ENCODE peak calls at places on chromosomes 13 and 19, in nine cellular contexts. D is stomach, S is A549, R is endothelial cell of umbilical vein, A is K562, J is heart left ventricle, C is tibial nerve, X is transverse colon, Q is esophagus squamous epithelium. M is an unnamed sample.

GRCh38 chr19:5805465-5806132 is 732 bp downstream of the NRTN start:
- DNase-seq in S (peak), D (peak), R (peak), C (no peak), X (peak), Q (no peak), A (peak), J (peak), M (no peak)

GRCh38 chr13:101429733-101430132 is 13.4 kb upstream of the NALCN start:
- DNase-seq in Q (no peak), J (no peak), X (no peak), C (no peak), R (no peak), S (no peak), A (no peak), D (no peak), M (no peak)

GRCh38 chr13:29428310-29428991 is 167.0 kb downstream of the SLC7A1 start:
- DNase-seq in D (no peak), X (no peak), J (peak), R (no peak), S (no peak), Q (no peak), A (no peak), C (no peak), M (peak)

GRCh38 chr13:101049166-101049850 is 367.0 kb downstream of the NALCN start:
- DNase-seq in X (no peak), C (no peak), J (no peak), A (no peak), R (no peak), Q (no peak), D (no peak), S (no peak), M (no peak)

GRCh38 chr13:28529836-28530235 is 34.9 kb upstream of the FLT1 start:
- DNase-seq in Q (no peak), X (no peak), R (no peak), A (no peak), S (no peak), J (no peak), C (no peak), D (no peak), M (no peak)

GRCh38 chr13:21076265-21076653 is 14.9 kb upstream of the LATS2 start:
- DNase-seq in Q (no peak), X (no peak), R (no peak), A (no peak), J (no peak), D (no peak), S (no peak), C (no peak), M (no peak)

GRCh38 chr13:51235186-51235585 is 13.0 kb downstream of the FAM124A start:
- DNase-seq in Q (no peak), A (no peak), D (no peak), R (peak), S (no peak), X (no peak), C (no peak), J (no peak), M (no peak)

GRCh38 chr13:98752111-98752941 is at the start of gene SLC15A1:
- DNase-seq in D (no peak), S (no peak), Q (no peak), R (peak), J (no peak), A (no peak), C (no peak), X (peak), M (no peak)

GRCh38 chr13:82480415-82480814 is 1401.9 kb downstream of the SLITRK1 start:
- DNase-seq in J (no peak), D (no peak), A (no peak), S (no peak), Q (no peak), X (no peak), R (no peak), C (no peak), M (no peak)

GRCh38 chr19:52716578-52716977 is 18.3 kb downstream of the ZNF611 start:
- DNase-seq in S (no peak), D (no peak), X (no peak), A (no peak), C (no peak), R (no peak), Q (no peak), J (no peak), M (no peak)

GRCh38 chr13:80361883-80362327 is 21.0 kb upstream of the SPRY2 start:
- DNase-seq in X (no peak), S (peak), R (peak), D (no peak), J (no peak), Q (no peak), A (peak), C (no peak), M (no peak)

GRCh38 chr19:51417107-51417806 is at the start of gene SIGLEC10:
- DNase-seq in R (no peak), J (peak), A (peak), C (no peak), X (peak), S (no peak), D (peak), Q (peak), M (no peak)

GRCh38 chr19:47284324-47284899 is 9.7 kb downstream of the INAFM1 start:
- DNase-seq in C (no peak), A (peak), J (no peak), Q (no peak), X (no peak), R (peak), S (peak), D (no peak), M (no peak)

GRCh38 chr19:45973564-45974338 is at the start of gene NOVA2:
- DNase-seq in A (peak), D (peak), X (peak), R (peak), C (no peak), Q (no peak), S (peak), J (peak), M (peak)

DNA sequence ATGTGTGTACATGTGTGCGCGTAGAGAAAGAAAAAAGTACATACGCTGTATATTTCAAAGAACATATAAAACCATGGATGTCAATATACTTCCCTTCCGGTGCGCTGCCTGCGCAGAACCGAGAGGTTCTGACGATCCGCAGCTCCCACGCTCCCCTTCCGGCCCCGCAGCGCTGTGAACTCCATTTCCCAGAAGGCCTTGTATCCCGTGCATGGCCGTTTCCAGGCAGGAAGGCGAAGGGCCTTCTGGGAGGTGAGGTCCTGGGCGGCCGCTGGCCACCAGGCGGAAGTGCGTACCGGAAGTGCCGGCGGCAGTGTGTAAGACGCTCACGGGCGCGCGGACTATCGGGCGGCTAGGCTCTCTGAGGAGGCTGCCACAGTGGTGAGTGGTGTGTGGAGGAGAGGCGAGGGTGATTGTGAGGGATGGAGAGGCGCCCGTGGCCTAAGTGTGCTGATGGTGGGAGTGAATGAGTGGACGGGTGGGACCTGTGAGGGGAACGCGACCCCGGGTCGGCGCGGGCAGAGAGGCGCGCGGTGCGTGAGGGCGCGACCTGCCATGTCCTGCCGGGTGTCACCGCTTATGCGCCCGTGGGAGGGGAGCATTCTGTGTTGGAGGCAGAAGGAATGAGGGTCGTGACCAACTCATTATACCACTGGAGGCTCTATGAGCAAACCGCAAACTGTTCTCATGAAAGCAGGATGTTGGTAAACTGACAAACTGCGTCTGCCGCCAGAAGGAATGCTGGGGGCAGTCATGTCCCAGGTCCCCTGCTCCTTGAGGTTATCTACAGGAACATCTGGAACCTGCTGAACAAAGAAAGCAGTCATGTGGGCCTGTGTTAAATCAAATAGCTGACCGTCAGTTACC is at the start of gene ERVK3-1:
- DNase-seq in C (peak), R (peak), S (peak), Q (peak), D (peak), A (peak), J (peak), X (peak), M (peak)
- TF ChIP-seq CTCF in C (peak), R (no peak), S (no peak), Q (peak), D (peak), A (no peak), J (peak), X (peak), M (peak)

GRCh38 chr19:8000298-8001038 is 5.0 kb downstream of the ELAVL1 start:
- DNase-seq in D (no peak), A (no peak), Q (no peak), R (no peak), J (no peak), X (no peak), C (no peak), S (no peak), M (no peak)

GRCh38 chr19:8004723-8005513 is 523 bp downstream of the ELAVL1 start:
- DNase-seq in A (peak), R (peak), X (no peak), J (no peak), C (no peak), D (no peak), Q (no peak), S (no peak), M (no peak)

GRCh38 chr19:8001651-8001994 is 3.8 kb downstream of the ELAVL1 start:
- DNase-seq in S (no peak), A (no peak), J (no peak), X (no peak), Q (no peak), C (no peak), R (no peak), D (no peak), M (no peak)

GRCh38 chr19:8004001-8004400 is 1.4 kb downstream of the ELAVL1 start:
- DNase-seq in X (no peak), C (no peak), D (no peak), Q (no peak), S (no peak), R (no peak), J (no peak), A (no peak), M (no peak)

DNA sequence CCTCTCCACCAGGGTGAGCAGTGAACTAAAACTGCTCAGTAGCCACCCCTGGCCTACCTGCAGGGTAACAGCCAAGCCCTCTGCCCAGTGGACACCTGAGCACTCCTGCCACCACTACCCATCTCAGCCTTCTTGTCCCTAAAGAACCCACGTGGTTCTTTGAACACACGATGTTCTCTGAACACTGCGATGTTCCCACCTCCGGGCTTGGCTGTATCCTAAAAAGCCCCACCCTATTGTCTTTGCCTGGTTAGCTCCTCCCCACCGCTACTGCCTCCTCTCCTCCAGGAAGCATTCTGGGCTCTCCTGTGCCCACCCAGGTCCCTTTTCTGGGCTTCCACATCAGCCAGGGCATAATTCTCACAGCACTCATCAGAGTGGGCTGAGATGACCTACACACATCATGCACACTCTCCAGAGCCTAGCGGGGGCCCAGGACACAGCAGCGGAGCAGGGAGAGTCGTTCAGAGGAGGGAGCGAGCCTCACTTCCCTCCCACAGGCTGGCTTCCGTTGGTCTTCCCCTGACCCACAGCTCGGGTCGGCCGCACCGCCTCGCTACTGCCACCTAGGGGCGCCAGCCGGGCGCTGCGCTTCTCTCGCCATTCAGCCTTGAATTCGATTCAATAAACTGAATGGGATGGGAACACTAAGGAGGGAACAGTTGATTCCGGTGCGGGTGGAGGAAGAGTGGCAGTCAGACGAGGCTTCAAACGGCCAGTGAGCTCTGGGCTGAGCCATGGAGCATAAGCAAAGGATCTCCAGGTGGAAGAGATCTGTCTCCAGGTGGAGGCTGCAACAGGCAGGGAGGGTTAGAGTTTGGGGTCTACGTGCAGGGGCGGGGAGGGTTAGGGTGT is 3.2 kb downstream of the ELAVL1 start:
- DNase-seq in S (peak), C (peak), X (peak), D (peak), J (peak), A (peak), Q (peak), R (peak), M (peak)
- H3K27ac ChIP-seq in S (peak), C (peak), X (peak), D (peak), J (peak), A (peak), Q (peak), R (no peak), M (peak)

GRCh38 chr19:42244452-42245220 is 2.2 kb upstream of the GSK3A start:
- DNase-seq in R (peak), X (peak), J (peak), S (peak), C (peak), Q (peak), D (peak), A (peak), M (peak)
- TF ChIP-seq POLR2A in R (no peak), X (peak), J (peak), S (peak), C (peak), Q (peak), D (no peak), A (peak), M (no peak)

GRCh38 chr19:43619262-43620060 is at the start of gene ZNF428:
- DNase-seq in X (peak), C (peak), A (peak), R (peak), S (peak), D (peak), Q (peak), J (peak), M (peak)
- TF ChIP-seq CTCF in X (no peak), C (no peak), A (no peak), R (no peak), S (no peak), D (no peak), Q (no peak), J (peak), M (peak)

GRCh38 chr13:109655611-109656010 is 130.8 kb downstream of the IRS2 start:
- DNase-seq in J (no peak), D (no peak), C (no peak), Q (no peak), A (no peak), S (no peak), R (no peak), X (no peak), M (no peak)
- H3K27ac ChIP-seq in J (no peak), D (peak), C (peak), Q (no peak), A (no peak), S (no peak), R (no peak), X (peak), M (no peak)

DNA sequence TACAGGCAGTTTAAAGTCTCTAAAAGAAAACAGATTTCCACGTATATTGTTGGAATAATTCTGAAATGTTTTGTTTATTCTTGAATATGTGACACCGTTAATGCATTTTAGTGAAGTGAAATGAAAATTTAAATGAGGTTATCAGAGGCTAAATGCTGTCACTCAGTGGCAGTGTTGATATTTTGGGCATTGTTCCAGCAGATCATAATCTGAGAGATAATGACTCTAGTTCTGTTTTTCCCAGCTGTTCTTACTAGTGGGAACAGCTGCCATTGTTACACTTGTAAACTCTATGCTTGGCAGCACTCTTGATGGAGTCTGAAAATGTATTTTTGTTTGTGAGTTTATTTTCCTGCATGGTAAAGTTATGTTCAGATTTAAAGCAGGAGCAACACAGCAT is 365.7 kb upstream of the SLC10A2 start:
- DNase-seq in S (no peak), Q (no peak), R (no peak), D (no peak), X (no peak), A (no peak), J (no peak), C (no peak), M (no peak)
- TF ChIP-seq POLR2A in S (no peak), Q (no peak), R (no peak), D (no peak), X (no peak), A (no peak), J (no peak), C (no peak), M (no peak)

GRCh38 chr13:84439108-84439507 is 556.8 kb upstream of the SLITRK1 start:
- DNase-seq in S (no peak), C (no peak), Q (no peak), A (no peak), D (no peak), X (no peak), J (no peak), R (no peak), M (no peak)
- TF ChIP-seq CTCF in S (no peak), C (no peak), Q (no peak), A (no peak), D (no peak), X (no peak), J (no peak), R (no peak), M (no peak)

GRCh38 chr19:2150794-2151338 is 500 bp downstream of the AP3D1 start:
- DNase-seq in C (no peak), X (peak), R (peak), S (no peak), Q (no peak), D (no peak), J (no peak), A (no peak), M (no peak)

GRCh38 chr19:2148482-2149135 is 2.8 kb downstream of the AP3D1 start:
- DNase-seq in X (no peak), J (no peak), Q (no peak), S (no peak), C (no peak), R (no peak), A (no peak), D (no peak), M (no peak)

GRCh38 chr19:2151339-2152229 is at the start of gene AP3D1:
- DNase-seq in C (peak), Q (peak), S (peak), X (peak), J (peak), R (peak), D (peak), A (peak), M (peak)

GRCh38 chr19:2145831-2146241 is 5.5 kb downstream of the AP3D1 start:
- DNase-seq in S (no peak), R (no peak), C (no peak), D (no peak), J (no peak), X (no peak), Q (no peak), A (no peak), M (no peak)

DNA sequence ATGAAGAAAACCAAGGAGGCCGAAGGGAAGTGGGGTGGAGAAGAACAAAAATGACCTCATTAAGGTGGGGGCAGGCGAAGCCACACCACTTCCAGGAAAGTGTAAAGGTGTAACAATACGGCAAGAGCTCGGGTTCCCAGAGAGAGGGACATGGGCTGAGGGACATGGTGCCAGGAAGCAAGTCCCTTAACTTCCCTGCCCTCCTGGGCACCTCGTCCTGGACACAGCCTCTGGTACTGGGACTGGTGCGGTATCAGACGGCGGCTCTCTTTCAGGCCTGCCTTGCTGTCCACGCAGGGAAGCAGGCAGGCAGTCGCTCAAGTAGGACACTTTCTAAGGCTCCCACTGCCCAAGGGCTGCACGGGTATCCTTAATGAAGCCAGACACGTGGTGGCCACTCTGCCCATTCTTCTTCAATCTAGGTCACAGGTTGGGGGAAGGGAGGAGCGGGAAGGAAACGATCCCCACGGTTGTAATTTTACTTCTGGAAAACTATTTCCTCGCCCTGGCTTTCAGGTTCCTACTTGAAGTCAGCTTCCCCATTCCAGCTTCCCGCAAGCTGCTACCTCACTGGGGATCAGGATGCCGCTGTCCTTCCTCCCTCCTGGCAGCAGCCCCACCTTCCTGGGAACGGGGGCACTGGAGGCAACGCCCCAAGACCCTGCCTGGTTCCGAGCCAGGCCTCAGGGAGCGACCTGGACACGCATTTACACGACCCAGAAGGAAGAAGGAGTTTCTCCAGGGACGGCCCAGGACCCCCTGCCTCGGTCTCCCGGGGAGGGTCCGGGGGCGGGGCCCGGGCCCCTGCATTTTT is 1.2 kb downstream of the AP3D1 start:
- DNase-seq in S (no peak), Q (no peak), A (peak), C (no peak), D (no peak), R (peak), X (peak), J (no peak), M (no peak)
- H3K27ac ChIP-seq in S (peak), Q (peak), A (peak), C (peak), D (peak), R (peak), X (peak), J (peak), M (peak)